ENCODE peak calls at places on chromosome 7, in five cellular contexts. Y is neuronal stem cell, N is IMR-90, U is mesenchymal stem cell, Z is trophoblast cell. R is an unnamed sample.

GRCh38 chr7:12221414-12221813 is 10.3 kb downstream of the TMEM106B start:
- DNase-seq in Z (no peak), U (no peak), N (no peak), Y (no peak), R (no peak)

GRCh38 chr7:132882714-132883428 is 199.0 kb downstream of the CHCHD3 start:
- DNase-seq in Z (no peak), N (no peak), Y (no peak), U (no peak), R (no peak)

GRCh38 chr7:117872565-117873055 is 631 bp downstream of the CTTNBP2 start:
- DNase-seq in U (peak), Y (peak), N (no peak), Z (no peak), R (peak)

GRCh38 chr7:50533849-50534248 is 31.4 kb downstream of the DDC start:
- DNase-seq in N (no peak), Y (no peak), Z (no peak), U (peak), R (no peak)

GRCh38 chr7:95933618-95934017 is 161.3 kb downstream of the DYNC1I1 start:
- DNase-seq in U (no peak), N (no peak), Y (no peak), Z (no peak), R (no peak)

GRCh38 chr7:2710256-2710655 is 22.3 kb downstream of the AMZ1 start:
- DNase-seq in Y (no peak), U (no peak), Z (no peak), N (no peak), R (no peak)

GRCh38 chr7:148676291-148676690 is 22.4 kb upstream of the CUL1 start:
- DNase-seq in Z (no peak), U (no peak), Y (no peak), N (no peak), R (no peak)

GRCh38 chr7:122970740-122971725 is 24.5 kb downstream of the TAS2R16 start:
- DNase-seq in Z (no peak), U (no peak), N (no peak), Y (no peak), R (no peak)

GRCh38 chr7:149615690-149616270 is 118.2 kb upstream of the ZNF746 start:
- DNase-seq in Y (no peak), N (no peak), U (no peak), Z (no peak), R (no peak)

GRCh38 chr7:151400626-151401315 is 9.1 kb downstream of the WDR86 start:
- DNase-seq in Y (no peak), N (no peak), Z (no peak), U (no peak), R (no peak)

GRCh38 chr7:359776-360361 is 69.9 kb downstream of the FOXL3 start:
- DNase-seq in U (no peak), N (no peak), Y (no peak), Z (no peak), R (no peak)

GRCh38 chr7:7351156-7351555 is 168.8 kb downstream of the C1GALT1 start:
- DNase-seq in Y (no peak), N (no peak), U (no peak), Z (no peak), R (no peak)

GRCh38 chr7:130458256-130458655 is 17.4 kb upstream of the CEP41 start:
- DNase-seq in Y (no peak), N (no peak), U (no peak), Z (no peak), R (no peak)

GRCh38 chr7:150379590-150380379 is 655 bp downstream of the ZNF775 start:
- DNase-seq in Z (no peak), U (peak), N (no peak), Y (no peak), R (no peak)

GRCh38 chr7:4472739-4473138 is 209.4 kb upstream of the FOXK1 start:
- DNase-seq in U (no peak), Y (no peak), N (no peak), Z (no peak), R (peak)

GRCh38 chr7:100166317-100166940 is 2.0 kb downstream of the GAL3ST4 start:
- DNase-seq in U (no peak), Z (no peak), N (no peak), Y (no peak), R (no peak)

GRCh38 chr7:2451171-2452073 is 24.8 kb downstream of the GRIFIN start:
- DNase-seq in Z (peak), N (peak), Y (peak), U (peak), R (peak)

GRCh38 chr7:22204312-22204711 is 152.6 kb downstream of the RAPGEF5 start:
- DNase-seq in Y (no peak), Z (peak), N (peak), U (no peak), R (no peak)

GRCh38 chr7:144437370-144438191 is 34.1 kb upstream of the NOBOX start:
- DNase-seq in Z (peak), N (peak), Y (peak), U (peak), R (peak)

GRCh38 chr7:154871483-154871882 is 131.4 kb downstream of the PAXIP1 start:
- DNase-seq in Y (no peak), Z (no peak), N (no peak), U (no peak), R (no peak)

GRCh38 chr7:10706875-10707493 is 266.7 kb upstream of the PHF14 start:
- DNase-seq in Z (no peak), U (no peak), Y (no peak), N (no peak), R (no peak)

GRCh38 chr7:74356589-74357315 is 67.5 kb downstream of the CLIP2 start:
- DNase-seq in N (peak), U (peak), Z (no peak), Y (no peak), R (no peak)

GRCh38 chr7:30633223-30633622 is 38.5 kb downstream of the GARS1 start:
- DNase-seq in Y (no peak), Z (no peak), U (no peak), N (no peak), R (no peak)

GRCh38 chr7:15821484-15822122 is 135.1 kb upstream of the MEOX2 start:
- DNase-seq in U (peak), Z (no peak), Y (no peak), N (no peak), R (no peak)

GRCh38 chr7:1028775-1029636 is 15.3 kb upstream of the GPR146 start:
- DNase-seq in Z (peak), N (peak), U (peak), Y (peak), R (no peak)

GRCh38 chr7:1287629-1288225 is 55.1 kb downstream of the UNCX start:
- DNase-seq in Z (no peak), Y (no peak), U (no peak), N (no peak), R (no peak)

GRCh38 chr7:23467281-23467680 is 3.0 kb downstream of the IGF2BP3 start:
- DNase-seq in Y (no peak), N (no peak), Z (no peak), U (no peak), R (peak)

GRCh38 chr7:119254741-119255140 is 1018.2 kb upstream of the KCND2 start:
- DNase-seq in Z (no peak), N (no peak), Y (no peak), U (peak), R (no peak)

GRCh38 chr7:29285451-29285807 is 90.9 kb downstream of the CHN2 start:
- DNase-seq in U (peak), Z (peak), N (peak), Y (no peak), R (peak)

GRCh38 chr7:144830811-144831210 is 5.0 kb downstream of the TPK1 start:
- DNase-seq in N (peak), Z (no peak), Y (no peak), U (peak), R (no peak)

GRCh38 chr7:131294553-131294952 is 33.1 kb upstream of the MKLN1 start:
- DNase-seq in U (no peak), N (no peak), Z (no peak), Y (no peak), R (no peak)

GRCh38 chr7:123538189-123538714 is 3.9 kb upstream of the IQUB start:
- DNase-seq in Y (no peak), Z (no peak), U (peak), N (peak), R (no peak)

GRCh38 chr7:5429253-5429856 is 5.7 kb upstream of the TNRC18 start:
- DNase-seq in Z (no peak), Y (no peak), U (peak), N (peak), R (no peak)

GRCh38 chr7:117072620-117073118 is 119.4 kb downstream of the ST7 start:
- DNase-seq in Y (no peak), Z (no peak), N (peak), U (peak), R (no peak)

GRCh38 chr7:135774284-135774683 is 25.7 kb upstream of the FAM180A start:
- DNase-seq in Z (no peak), N (peak), Y (no peak), U (peak), R (no peak)

GRCh38 chr7:45000096-45001032 is at the start of gene CCM2:
- DNase-seq in N (peak), U (peak), Z (peak), Y (no peak), R (no peak)

GRCh38 chr7:1354661-1355567 is 104.4 kb downstream of the MICALL2 start:
- DNase-seq in Y (no peak), N (no peak), Z (no peak), U (no peak), R (no peak)

GRCh38 chr7:78510580-78511188 is 712.1 kb downstream of the PHTF2 start:
- DNase-seq in Y (peak), N (peak), U (peak), Z (no peak), R (peak)

GRCh38 chr7:29988391-29989256 is 977 bp downstream of the SCRN1 start:
- DNase-seq in N (peak), U (peak), Z (no peak), Y (peak), R (no peak)

DNA sequence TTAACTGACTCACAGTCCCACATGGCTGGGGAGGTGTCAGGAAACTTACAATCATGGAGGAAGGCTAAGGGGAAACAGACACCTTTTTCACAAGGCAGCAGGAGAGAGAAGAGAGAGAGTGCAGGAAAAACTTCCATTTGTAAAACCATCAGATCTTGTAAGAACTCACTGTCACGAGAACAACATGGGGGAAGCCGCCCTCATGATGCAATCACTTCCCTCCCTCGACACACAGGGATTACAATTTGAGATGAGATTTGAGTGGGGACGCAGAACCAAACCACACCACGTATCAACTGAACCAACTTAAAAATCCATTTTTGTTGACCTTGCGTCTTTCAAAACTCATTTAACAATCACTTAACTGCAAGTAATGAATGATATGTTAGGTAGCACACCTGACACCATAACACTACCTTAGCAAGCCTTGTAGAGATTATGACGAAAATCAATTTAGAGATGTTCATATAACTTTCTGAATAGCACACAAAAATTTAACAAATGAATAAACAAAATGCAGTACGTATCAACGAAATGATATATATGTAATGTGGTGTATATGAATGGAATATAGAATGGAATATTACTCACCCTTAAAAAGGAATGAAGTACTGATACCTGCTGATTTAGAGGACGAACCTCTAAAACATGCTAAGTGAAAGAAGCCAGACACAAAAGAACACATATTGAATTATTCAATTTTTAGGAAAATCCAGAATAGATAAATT is 3.7 kb downstream of the FAM3C start:
- DNase-seq in N (no peak), U (no peak), Y (no peak), Z (no peak), R (no peak)
- H3K4ac ChIP-seq in N (no peak), U (no peak), Y (no peak), Z (peak), R (no peak)

GRCh38 chr7:106009511-106010226 is 46.6 kb downstream of the CDHR3 start:
- DNase-seq in Y (peak), U (peak), Z (peak), N (peak), R (peak)
- H3K14ac ChIP-seq in Y (no peak), U (no peak), Z (no peak), N (peak), R (no peak)

GRCh38 chr7:26192485-26193087 is 8.0 kb downstream of the HNRNPA2B1 start:
- DNase-seq in Z (no peak), Y (no peak), N (no peak), U (no peak), R (no peak)
- H3K4me3 ChIP-seq in Z (no peak), Y (no peak), N (no peak), U (no peak), R (no peak)

GRCh38 chr7:139200382-139200781 is 30.7 kb upstream of the UBN2 start:
- DNase-seq in N (no peak), U (no peak), Y (no peak), Z (no peak), R (no peak)

GRCh38 chr7:139205843-139206242 is 25.2 kb upstream of the UBN2 start:
- DNase-seq in U (no peak), N (no peak), Y (no peak), Z (no peak), R (no peak)

DNA sequence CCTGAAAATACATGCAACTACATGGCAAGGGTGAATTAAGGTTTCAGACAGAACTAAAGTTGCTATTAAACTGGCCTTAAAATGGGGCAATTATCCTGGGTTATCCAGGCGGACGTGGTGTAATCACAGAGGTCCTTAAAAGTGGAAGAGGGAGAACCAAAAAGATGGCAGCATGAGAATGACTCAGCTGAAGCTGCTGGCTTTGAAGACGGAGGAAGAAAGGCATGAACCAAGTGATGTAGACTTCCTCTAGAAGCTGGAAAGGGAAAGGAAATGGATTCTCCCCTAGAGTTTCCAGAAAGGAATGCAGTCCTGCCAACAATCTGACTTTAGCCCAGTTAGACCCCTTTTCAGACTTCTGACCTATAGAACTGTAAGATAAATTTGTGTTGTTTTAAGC is 27.0 kb upstream of the UBN2 start:
- DNase-seq in Z (no peak), U (no peak), N (no peak), Y (no peak), R (no peak)
- H3K4ac ChIP-seq in Z (no peak), U (no peak), N (no peak), Y (no peak), R (no peak)

GRCh38 chr7:31926991-31927584 is 143.1 kb downstream of the PDE1C start:
- DNase-seq in Z (no peak), N (no peak), U (no peak), Y (no peak), R (no peak)
- H3K14ac ChIP-seq in Z (no peak), N (no peak), U (no peak), Y (no peak), R (no peak)

DNA sequence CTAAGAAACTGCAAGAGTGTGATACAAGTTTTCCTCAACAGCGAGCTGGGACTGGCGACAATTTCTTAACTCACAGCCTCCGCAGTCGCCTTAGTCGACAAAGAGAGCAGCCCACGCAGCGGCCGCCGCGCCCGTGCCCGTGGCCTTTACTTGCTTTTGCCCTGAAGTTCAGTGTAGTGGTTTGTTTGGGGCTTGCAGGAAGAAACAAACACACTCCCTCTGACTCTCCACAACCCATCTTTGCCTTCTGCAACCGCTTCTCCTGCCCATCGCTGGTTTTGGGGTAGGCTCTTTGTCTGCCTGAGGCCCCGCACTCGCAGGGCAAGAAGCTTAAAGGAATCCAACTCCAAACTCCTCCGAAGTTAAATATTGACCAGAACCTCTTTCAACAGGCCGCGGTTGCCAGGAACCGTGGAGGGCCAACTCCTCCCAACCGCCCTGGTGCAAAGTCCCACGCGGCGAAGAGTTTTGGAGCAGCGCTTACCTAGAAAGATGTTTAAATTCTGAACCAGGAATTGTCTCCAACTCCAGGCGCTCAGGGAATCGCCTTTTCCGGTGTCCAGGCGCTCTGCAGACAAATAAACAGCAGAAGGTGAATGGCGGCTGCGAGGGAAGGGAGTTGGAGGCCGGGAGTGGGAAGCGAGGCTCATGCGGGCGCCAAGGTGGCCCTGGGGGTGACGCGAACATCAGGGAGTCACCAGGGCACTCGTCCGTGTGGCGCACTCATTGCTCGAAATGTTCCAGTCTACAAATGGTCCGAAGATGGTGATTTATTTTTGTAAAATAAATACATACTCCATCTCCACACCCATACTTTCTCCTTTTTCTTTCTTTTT is 8.3 kb downstream of the HOXA4 start:
- DNase-seq in Z (no peak), U (no peak), N (peak), Y (no peak), R (no peak)
- H3K4me3 ChIP-seq in Z (no peak), U (peak), N (peak), Y (no peak), R (no peak)

GRCh38 chr7:142436601-142437000 is 178.7 kb upstream of the PRSS58 start:
- DNase-seq in Y (no peak), U (peak), Z (no peak), N (peak), R (no peak)

GRCh38 chr7:142434666-142435174 is 176.9 kb upstream of the PRSS58 start:
- DNase-seq in N (no peak), Y (no peak), U (no peak), Z (peak), R (no peak)

GRCh38 chr7:142431491-142431890 is 173.6 kb upstream of the PRSS58 start:
- DNase-seq in U (no peak), N (no peak), Y (no peak), Z (no peak), R (no peak)

GRCh38 chr7:142428094-142428493 is 170.2 kb upstream of the PRSS58 start:
- DNase-seq in Y (no peak), U (no peak), N (no peak), Z (no peak), R (no peak)

GRCh38 chr7:142432386-142432785 is 174.5 kb upstream of the PRSS58 start:
- DNase-seq in U (no peak), N (no peak), Z (no peak), Y (no peak), R (no peak)
- H3K4ac ChIP-seq in U (no peak), N (no peak), Z (no peak), Y (no peak), R (no peak)

GRCh38 chr7:54690059-54690443 is 69.0 kb downstream of the SEC61G start:
- DNase-seq in Y (no peak), N (no peak), Z (no peak), U (no peak), R (no peak)
- H3K14ac ChIP-seq in Y (no peak), N (no peak), Z (no peak), U (no peak), R (no peak)